ENCODE peak calls at places on chromosomes 1 and 21, in eight cellular contexts. B is heart left ventricle; Y is stimulated activated CD8-positive, alpha-beta memory T cell treated with anti-CD3 and anti-CD28 coated beads, Interleukin-4, amount 100 ng/mL, for 1 hour; K is naive B cell; Z is T-helper 9 cell; M is mesothelial cell of epicardium; J is activated CD8-positive, alpha-beta memory T cell treated with anti-CD3 and anti-CD28 coated beads, Interleukin-2, amount 10 ng/mL, durations not matched to agents 7 days and 5 days; N is mucosa of gallbladder. R is an unnamed sample.

GRCh38 chr1:54254055-54254454 is 54.1 kb downstream of the MRPL37 start:
- DNase-seq in B (no peak), Y (no peak), K (no peak), Z (no peak), M (no peak), J (no peak), N (no peak), R (no peak)

GRCh38 chr21:25913488-25913887 is 178.7 kb downstream of the GABPA start:
- DNase-seq in B (no peak), Y (no peak), K (no peak), Z (no peak), M (no peak), J (no peak), N (no peak), R (no peak)

GRCh38 chr1:179926494-179927205 is 28.0 kb upstream of the CEP350 start:
- DNase-seq in B (no peak), Y (no peak), K (no peak), Z (no peak), M (no peak), J (no peak), N (no peak), R (no peak)

GRCh38 chr1:188489336-188490112 is 1660.8 kb downstream of the PLA2G4A start:
- DNase-seq in B (no peak), Y (no peak), K (no peak), Z (no peak), M (no peak), J (no peak), N (no peak), R (no peak)

GRCh38 chr1:30751830-30752650 is 5.5 kb downstream of the LAPTM5 start:
- DNase-seq in B (no peak), Y (no peak), K (peak), Z (no peak), M (no peak), J (no peak), N (no peak), R (no peak)

GRCh38 chr21:36709030-36709867 is 10.3 kb downstream of the SIM2 start:
- DNase-seq in B (no peak), Y (no peak), K (no peak), Z (no peak), M (no peak), J (no peak), N (no peak), R (no peak)

GRCh38 chr1:59738591-59739015 is 76.1 kb upstream of the HOOK1 start:
- DNase-seq in B (no peak), Y (no peak), K (no peak), Z (no peak), M (no peak), J (no peak), N (no peak), R (peak)

GRCh38 chr21:34553199-34553952 is 41.4 kb upstream of the KCNE1 start:
- DNase-seq in B (no peak), Y (no peak), K (no peak), Z (no peak), M (no peak), J (no peak), N (no peak), R (peak)

GRCh38 chr1:25062621-25063255 is 132.7 kb upstream of the RUNX3 start:
- DNase-seq in B (no peak), Y (no peak), K (no peak), Z (no peak), M (no peak), J (no peak), N (no peak), R (no peak)

GRCh38 chr1:12368646-12369045 is 138.8 kb downstream of the VPS13D start:
- DNase-seq in B (no peak), Y (no peak), K (no peak), Z (no peak), M (no peak), J (no peak), N (no peak), R (no peak)

GRCh38 chr1:108199231-108199657 is 899 bp downstream of the SLC25A24 start:
- DNase-seq in B (no peak), Y (no peak), K (no peak), Z (no peak), M (no peak), J (no peak), N (peak), R (peak)